ENCODE peak calls at places on chromosome 6, in nine cellular contexts. One of them, this sample, is unnamed.

GRCh38 chr6:140415266-140415665 is 1040.8 kb upstream of the CITED2 start:
- DNase-seq in H7: peak
- DNase-seq in RWPE1: no peak
- DNase-seq in DMS153: no peak
- DNase-seq in HT1080: no peak
- DNase-seq in M059J: no peak
- DNase-seq in hypothalamus: no peak
- DNase-seq in frontal cortex: no peak
- DNase-seq in A549: no peak
- DNase-seq in this sample: no peak

GRCh38 chr6:168355716-168356522 is 36.3 kb upstream of the DACT2 start:
- DNase-seq in H7: peak
- DNase-seq in RWPE1: peak
- DNase-seq in DMS153: peak
- DNase-seq in HT1080: peak
- DNase-seq in M059J: peak
- DNase-seq in hypothalamus: peak
- DNase-seq in frontal cortex: peak
- DNase-seq in A549: peak
- DNase-seq in this sample: no peak

GRCh38 chr6:73566954-73567591 is 46.2 kb upstream of the EEF1A1 start:
- DNase-seq in H7: no peak
- DNase-seq in RWPE1: no peak
- DNase-seq in DMS153: no peak
- DNase-seq in HT1080: no peak
- DNase-seq in M059J: peak
- DNase-seq in hypothalamus: no peak
- DNase-seq in frontal cortex: no peak
- DNase-seq in A549: peak
- DNase-seq in this sample: no peak

GRCh38 chr6:2140438-2141128 is 104.8 kb downstream of the GMDS start:
- DNase-seq in H7: no peak
- DNase-seq in RWPE1: no peak
- DNase-seq in DMS153: no peak
- DNase-seq in HT1080: no peak
- DNase-seq in M059J: no peak
- DNase-seq in hypothalamus: no peak
- DNase-seq in frontal cortex: no peak
- DNase-seq in A549: no peak
- DNase-seq in this sample: no peak

GRCh38 chr6:102995491-102995890 is 1602.0 kb downstream of the GRIK2 start:
- DNase-seq in H7: no peak
- DNase-seq in RWPE1: no peak
- DNase-seq in DMS153: no peak
- DNase-seq in HT1080: no peak
- DNase-seq in M059J: no peak
- DNase-seq in hypothalamus: no peak
- DNase-seq in frontal cortex: no peak
- DNase-seq in A549: no peak
- DNase-seq in this sample: no peak

GRCh38 chr6:2414885-2415523 is 169.6 kb upstream of the GMDS start:
- DNase-seq in H7: no peak
- DNase-seq in RWPE1: no peak
- DNase-seq in DMS153: no peak
- DNase-seq in HT1080: no peak
- DNase-seq in M059J: no peak
- DNase-seq in hypothalamus: no peak
- DNase-seq in frontal cortex: no peak
- DNase-seq in A549: no peak
- DNase-seq in this sample: no peak

GRCh38 chr6:39223535-39223934 is 5.7 kb downstream of the KCNK5 start:
- DNase-seq in H7: no peak
- DNase-seq in RWPE1: no peak
- DNase-seq in DMS153: no peak
- DNase-seq in HT1080: no peak
- DNase-seq in M059J: no peak
- DNase-seq in hypothalamus: no peak
- DNase-seq in frontal cortex: no peak
- DNase-seq in A549: no peak
- DNase-seq in this sample: no peak

GRCh38 chr6:82249381-82250253 is 2.1 kb upstream of the IBTK start:
- DNase-seq in H7: no peak
- DNase-seq in RWPE1: no peak
- DNase-seq in DMS153: no peak
- DNase-seq in HT1080: no peak
- DNase-seq in M059J: no peak
- DNase-seq in hypothalamus: no peak
- DNase-seq in frontal cortex: no peak
- DNase-seq in A549: no peak
- DNase-seq in this sample: no peak

GRCh38 chr6:156427345-156427744 is 349.8 kb upstream of the ARID1B start:
- DNase-seq in H7: no peak
- DNase-seq in RWPE1: peak
- DNase-seq in DMS153: no peak
- DNase-seq in HT1080: peak
- DNase-seq in M059J: peak
- DNase-seq in hypothalamus: no peak
- DNase-seq in frontal cortex: no peak
- DNase-seq in A549: peak
- DNase-seq in this sample: no peak

GRCh38 chr6:14001329-14002012 is 76.7 kb downstream of the RNF182 start:
- DNase-seq in H7: no peak
- DNase-seq in RWPE1: peak
- DNase-seq in DMS153: no peak
- DNase-seq in HT1080: peak
- DNase-seq in M059J: peak
- DNase-seq in hypothalamus: no peak
- DNase-seq in frontal cortex: no peak
- DNase-seq in A549: peak
- DNase-seq in this sample: no peak

GRCh38 chr6:157535354-157536217 is 154.6 kb downstream of the ZDHHC14 start:
- DNase-seq in H7: no peak
- DNase-seq in RWPE1: peak
- DNase-seq in DMS153: no peak
- DNase-seq in HT1080: peak
- DNase-seq in M059J: peak
- DNase-seq in hypothalamus: no peak
- DNase-seq in frontal cortex: no peak
- DNase-seq in A549: peak
- DNase-seq in this sample: no peak

GRCh38 chr6:7035837-7036249 is 71.9 kb upstream of the RREB1 start:
- DNase-seq in H7: no peak
- DNase-seq in RWPE1: no peak
- DNase-seq in DMS153: no peak
- DNase-seq in HT1080: no peak
- DNase-seq in M059J: peak
- DNase-seq in hypothalamus: no peak
- DNase-seq in frontal cortex: no peak
- DNase-seq in A549: no peak
- DNase-seq in this sample: no peak

GRCh38 chr6:3631862-3632261 is 119.7 kb downstream of the PXDC1 start:
- DNase-seq in H7: no peak
- DNase-seq in RWPE1: no peak
- DNase-seq in DMS153: no peak
- DNase-seq in HT1080: no peak
- DNase-seq in M059J: no peak
- DNase-seq in hypothalamus: no peak
- DNase-seq in frontal cortex: no peak
- DNase-seq in A549: peak
- DNase-seq in this sample: no peak

GRCh38 chr6:93418448-93419303 is 683 bp downstream of the EPHA7 start:
- DNase-seq in H7: peak
- DNase-seq in RWPE1: peak
- DNase-seq in DMS153: peak
- DNase-seq in HT1080: no peak
- DNase-seq in M059J: no peak
- DNase-seq in hypothalamus: peak
- DNase-seq in frontal cortex: peak
- DNase-seq in A549: peak
- DNase-seq in this sample: peak

GRCh38 chr6:26223677-26224546 is 136.7 kb downstream of the HFE start:
- DNase-seq in H7: peak
- DNase-seq in RWPE1: peak
- DNase-seq in DMS153: peak
- DNase-seq in HT1080: peak
- DNase-seq in M059J: peak
- DNase-seq in hypothalamus: no peak
- DNase-seq in frontal cortex: no peak
- DNase-seq in A549: peak
- DNase-seq in this sample: peak

This sample was measured in NCI-H748 treated with DMSO at 0.1 percent for 48 hours.